ENCODE peak calls at places on chromosomes 1 and 21, in ten cellular contexts. One of them, this sample, is unnamed.
A peak's percentile ranks its signal among the peaks of the same experiment; 100 is the strongest.

GRCh38 chr1:117959364-117959763 is 29.8 kb downstream of the WDR3 start:
- DNase-seq in stomach: no peak
- DNase-seq in testis: no peak
- DNase-seq in AG04450: no peak
- DNase-seq in IMR-90: peak; percentile 45
- DNase-seq in brain microvascular endothelial cell: no peak
- DNase-seq in thoracic aorta: no peak
- DNase-seq in thyroid gland: no peak
- DNase-seq in upper lobe of right lung: no peak
- DNase-seq in CD4-positive, alpha-beta T cell: no peak
- DNase-seq in this sample: peak; percentile 57

GRCh38 chr1:237191403-237191802 is 149.4 kb downstream of the RYR2 start:
- DNase-seq in stomach: no peak
- DNase-seq in testis: no peak
- DNase-seq in AG04450: no peak
- DNase-seq in IMR-90: no peak
- DNase-seq in brain microvascular endothelial cell: no peak
- DNase-seq in thoracic aorta: no peak
- DNase-seq in thyroid gland: no peak
- DNase-seq in upper lobe of right lung: no peak
- DNase-seq in CD4-positive, alpha-beta T cell: no peak
- DNase-seq in this sample: no peak

GRCh38 chr1:61299468-61299867 is 217.1 kb downstream of the NFIA start:
- DNase-seq in stomach: no peak
- DNase-seq in testis: no peak
- DNase-seq in AG04450: no peak
- DNase-seq in IMR-90: no peak
- DNase-seq in brain microvascular endothelial cell: no peak
- DNase-seq in thoracic aorta: no peak
- DNase-seq in thyroid gland: no peak
- DNase-seq in upper lobe of right lung: no peak
- DNase-seq in CD4-positive, alpha-beta T cell: no peak
- DNase-seq in this sample: no peak

GRCh38 chr1:30377230-30378022 is 346.0 kb downstream of the MATN1 start:
- DNase-seq in stomach: no peak
- DNase-seq in testis: peak; percentile 3
- DNase-seq in AG04450: no peak
- DNase-seq in IMR-90: no peak
- DNase-seq in brain microvascular endothelial cell: no peak
- DNase-seq in thoracic aorta: no peak
- DNase-seq in thyroid gland: no peak
- DNase-seq in upper lobe of right lung: peak; percentile 49
- DNase-seq in CD4-positive, alpha-beta T cell: no peak
- DNase-seq in this sample: no peak

GRCh38 chr1:193626695-193627094 is 440.3 kb upstream of the B3GALT2 start:
- DNase-seq in stomach: no peak
- DNase-seq in testis: no peak
- DNase-seq in AG04450: no peak
- DNase-seq in IMR-90: no peak
- DNase-seq in brain microvascular endothelial cell: no peak
- DNase-seq in thoracic aorta: no peak
- DNase-seq in thyroid gland: no peak
- DNase-seq in upper lobe of right lung: no peak
- DNase-seq in CD4-positive, alpha-beta T cell: no peak
- DNase-seq in this sample: no peak

GRCh38 chr21:45332415-45332814 is 44.7 kb upstream of the POFUT2 start:
- DNase-seq in stomach: no peak
- DNase-seq in testis: no peak
- DNase-seq in AG04450: no peak
- DNase-seq in IMR-90: no peak
- DNase-seq in brain microvascular endothelial cell: no peak
- DNase-seq in thoracic aorta: no peak
- DNase-seq in thyroid gland: no peak
- DNase-seq in upper lobe of right lung: no peak
- DNase-seq in CD4-positive, alpha-beta T cell: no peak
- DNase-seq in this sample: no peak

GRCh38 chr1:57637155-57637554 is 213.3 kb upstream of the DAB1 start:
- DNase-seq in stomach: no peak
- DNase-seq in testis: no peak
- DNase-seq in AG04450: no peak
- DNase-seq in IMR-90: peak; percentile 40
- DNase-seq in brain microvascular endothelial cell: peak; percentile 33
- DNase-seq in thoracic aorta: no peak
- DNase-seq in thyroid gland: no peak
- DNase-seq in upper lobe of right lung: no peak
- DNase-seq in CD4-positive, alpha-beta T cell: no peak
- DNase-seq in this sample: peak; percentile 74

GRCh38 chr1:178564086-178564782 is 51.3 kb downstream of the TEX35 start:
- DNase-seq in stomach: no peak
- DNase-seq in testis: peak; percentile 20
- DNase-seq in AG04450: no peak
- DNase-seq in IMR-90: no peak
- DNase-seq in brain microvascular endothelial cell: no peak
- DNase-seq in thoracic aorta: no peak
- DNase-seq in thyroid gland: no peak
- DNase-seq in upper lobe of right lung: no peak
- DNase-seq in CD4-positive, alpha-beta T cell: no peak
- DNase-seq in this sample: no peak

GRCh38 chr21:25175938-25176337 is 431.3 kb downstream of the MRPL39 start:
- DNase-seq in stomach: no peak
- DNase-seq in testis: no peak
- DNase-seq in AG04450: no peak
- DNase-seq in IMR-90: no peak
- DNase-seq in brain microvascular endothelial cell: no peak
- DNase-seq in thoracic aorta: no peak
- DNase-seq in thyroid gland: no peak
- DNase-seq in upper lobe of right lung: no peak
- DNase-seq in CD4-positive, alpha-beta T cell: no peak
- DNase-seq in this sample: no peak

GRCh38 chr1:107195476-107195875 is 54.6 kb downstream of the NTNG1 start:
- DNase-seq in stomach: no peak
- DNase-seq in testis: no peak
- DNase-seq in AG04450: no peak
- DNase-seq in IMR-90: no peak
- DNase-seq in brain microvascular endothelial cell: no peak
- DNase-seq in thoracic aorta: no peak
- DNase-seq in thyroid gland: no peak
- DNase-seq in upper lobe of right lung: no peak
- DNase-seq in CD4-positive, alpha-beta T cell: no peak
- DNase-seq in this sample: no peak

GRCh38 chr1:26161408-26162219 is 2.7 kb downstream of the FAM110D start:
- DNase-seq in stomach: peak; percentile 55
- DNase-seq in testis: peak; percentile 69
- DNase-seq in AG04450: no peak
- DNase-seq in IMR-90: peak; percentile 31
- DNase-seq in brain microvascular endothelial cell: no peak
- DNase-seq in thoracic aorta: no peak
- DNase-seq in thyroid gland: peak; percentile 66
- DNase-seq in upper lobe of right lung: peak; percentile 85
- DNase-seq in CD4-positive, alpha-beta T cell: peak; percentile 31
- DNase-seq in this sample: peak; percentile 57

GRCh38 chr1:177872563-177872900 is 97.3 kb downstream of the SEC16B start:
- DNase-seq in stomach: no peak
- DNase-seq in testis: no peak
- DNase-seq in AG04450: no peak
- DNase-seq in IMR-90: no peak
- DNase-seq in brain microvascular endothelial cell: no peak
- DNase-seq in thoracic aorta: no peak
- DNase-seq in thyroid gland: no peak
- DNase-seq in upper lobe of right lung: no peak
- DNase-seq in CD4-positive, alpha-beta T cell: no peak
- DNase-seq in this sample: no peak

GRCh38 chr1:225737179-225737578 is 40.4 kb upstream of the SRP9 start:
- DNase-seq in stomach: no peak
- DNase-seq in testis: peak; percentile 36
- DNase-seq in AG04450: no peak
- DNase-seq in IMR-90: no peak
- DNase-seq in brain microvascular endothelial cell: no peak
- DNase-seq in thoracic aorta: no peak
- DNase-seq in thyroid gland: no peak
- DNase-seq in upper lobe of right lung: no peak
- DNase-seq in CD4-positive, alpha-beta T cell: no peak
- DNase-seq in this sample: no peak

GRCh38 chr1:109050228-109050995 is 8.5 kb upstream of the WDR47 start:
- DNase-seq in stomach: no peak
- DNase-seq in testis: no peak
- DNase-seq in AG04450: no peak
- DNase-seq in IMR-90: no peak
- DNase-seq in brain microvascular endothelial cell: no peak
- DNase-seq in thoracic aorta: no peak
- DNase-seq in thyroid gland: no peak
- DNase-seq in upper lobe of right lung: no peak
- DNase-seq in CD4-positive, alpha-beta T cell: no peak
- DNase-seq in this sample: no peak
- H3K27ac ChIP-seq in stomach: no peak overlapping the region
- H3K27ac ChIP-seq in testis: no peak overlapping the region
- H3K27ac ChIP-seq in AG04450: no peak overlapping the region
- H3K27ac ChIP-seq in IMR-90: no peak overlapping the region
- H3K27ac ChIP-seq in brain microvascular endothelial cell: no peak overlapping the region
- H3K27ac ChIP-seq in thoracic aorta: no peak overlapping the region
- H3K27ac ChIP-seq in thyroid gland: no peak overlapping the region
- H3K27ac ChIP-seq in upper lobe of right lung: no peak overlapping the region
- H3K27ac ChIP-seq in CD4-positive, alpha-beta T cell: no peak overlapping the region
- H3K27ac ChIP-seq in this sample: no peak overlapping the region

GRCh38 chr21:36190736-36191135 is 34.1 kb downstream of the DOP1B start:
- DNase-seq in stomach: no peak
- DNase-seq in testis: no peak
- DNase-seq in AG04450: no peak
- DNase-seq in IMR-90: no peak
- DNase-seq in brain microvascular endothelial cell: no peak
- DNase-seq in thoracic aorta: no peak
- DNase-seq in thyroid gland: no peak
- DNase-seq in upper lobe of right lung: no peak
- DNase-seq in CD4-positive, alpha-beta T cell: no peak
- DNase-seq in this sample: no peak

GRCh38 chr21:36185498-36185897 is 28.9 kb downstream of the DOP1B start:
- DNase-seq in stomach: no peak
- DNase-seq in testis: no peak
- DNase-seq in AG04450: no peak
- DNase-seq in IMR-90: no peak
- DNase-seq in brain microvascular endothelial cell: no peak
- DNase-seq in thoracic aorta: no peak
- DNase-seq in thyroid gland: no peak
- DNase-seq in upper lobe of right lung: no peak
- DNase-seq in CD4-positive, alpha-beta T cell: no peak
- DNase-seq in this sample: no peak

GRCh38 chr21:36188937-36189336 is 32.3 kb downstream of the DOP1B start:
- DNase-seq in stomach: no peak
- DNase-seq in testis: no peak
- DNase-seq in AG04450: no peak
- DNase-seq in IMR-90: no peak
- DNase-seq in brain microvascular endothelial cell: no peak
- DNase-seq in thoracic aorta: no peak
- DNase-seq in thyroid gland: no peak
- DNase-seq in upper lobe of right lung: no peak
- DNase-seq in CD4-positive, alpha-beta T cell: no peak
- DNase-seq in this sample: no peak

GRCh38 chr21:36186506-36187399 is 30.1 kb downstream of the DOP1B start:
- DNase-seq in stomach: no peak
- DNase-seq in testis: no peak
- DNase-seq in AG04450: no peak
- DNase-seq in IMR-90: no peak
- DNase-seq in brain microvascular endothelial cell: no peak
- DNase-seq in thoracic aorta: no peak
- DNase-seq in thyroid gland: peak; percentile 45
- DNase-seq in upper lobe of right lung: no peak
- DNase-seq in CD4-positive, alpha-beta T cell: no peak
- DNase-seq in this sample: no peak

DNA sequence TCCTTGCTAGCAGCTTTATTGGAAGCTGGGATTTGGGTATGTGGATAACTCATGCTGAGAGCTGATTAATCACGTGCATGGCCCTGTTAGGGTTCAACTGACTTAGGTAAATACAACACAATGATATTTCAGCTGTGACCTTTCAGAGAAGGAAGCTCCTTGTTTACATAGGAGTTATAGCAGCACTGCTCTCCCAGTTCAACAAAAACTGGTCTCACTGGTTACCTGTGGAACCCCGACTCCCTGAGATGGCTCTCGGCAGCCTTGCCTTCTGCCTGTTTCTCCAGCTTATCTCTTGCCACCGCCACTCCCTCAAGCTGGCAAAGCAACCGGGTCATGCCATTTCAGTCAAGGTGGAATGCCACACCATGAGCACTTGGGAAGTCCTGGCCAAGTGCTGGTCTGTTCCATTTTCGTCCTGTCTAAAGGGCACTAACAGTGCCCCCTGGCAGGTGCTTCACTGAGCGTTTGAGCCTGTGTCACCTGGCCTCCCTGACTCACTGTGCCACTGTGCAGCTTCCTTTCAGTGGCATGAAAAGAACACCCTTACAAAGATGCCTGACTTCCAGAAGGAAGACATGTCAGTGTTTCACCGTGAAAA is 31.6 kb downstream of the DOP1B start:
- DNase-seq in stomach: peak; percentile 90
- DNase-seq in testis: no peak
- DNase-seq in AG04450: no peak
- DNase-seq in IMR-90: no peak
- DNase-seq in brain microvascular endothelial cell: no peak
- DNase-seq in thoracic aorta: no peak
- DNase-seq in thyroid gland: peak; percentile 85
- DNase-seq in upper lobe of right lung: peak; percentile 68
- DNase-seq in CD4-positive, alpha-beta T cell: no peak
- DNase-seq in this sample: no peak
- TF ChIP-seq CTCF in stomach: no peak
- TF ChIP-seq CTCF in testis: no peak
- TF ChIP-seq CTCF in AG04450: no peak
- TF ChIP-seq CTCF in IMR-90: no peak
- TF ChIP-seq CTCF in brain microvascular endothelial cell: no peak
- TF ChIP-seq CTCF in thoracic aorta: no peak
- TF ChIP-seq CTCF in thyroid gland: no peak
- TF ChIP-seq CTCF in upper lobe of right lung: no peak
- TF ChIP-seq CTCF in CD4-positive, alpha-beta T cell: no peak
- TF ChIP-seq CTCF in this sample: no peak

GRCh38 chr1:22870201-22870871 is 102.3 kb downstream of the LACTBL1 start:
- DNase-seq in stomach: peak; percentile 34
- DNase-seq in testis: peak; percentile 20
- DNase-seq in AG04450: no peak
- DNase-seq in IMR-90: peak; percentile 38
- DNase-seq in brain microvascular endothelial cell: no peak
- DNase-seq in thoracic aorta: no peak
- DNase-seq in thyroid gland: peak; percentile 95
- DNase-seq in upper lobe of right lung: no peak
- DNase-seq in CD4-positive, alpha-beta T cell: no peak
- DNase-seq in this sample: peak; percentile 69
- H3K27me3 ChIP-seq in stomach: no peaks in the 10 kb centered on the region
- H3K27me3 ChIP-seq in testis: no peaks in the 10 kb centered on the region
- H3K27me3 ChIP-seq in AG04450: no peaks in the 10 kb centered on the region
- H3K27me3 ChIP-seq in IMR-90: no peaks in the 10 kb centered on the region
- H3K27me3 ChIP-seq in brain microvascular endothelial cell: no peaks in the 10 kb centered on the region
- H3K27me3 ChIP-seq in thoracic aorta: no peaks in the 10 kb centered on the region
- H3K27me3 ChIP-seq in thyroid gland: no peaks in the 10 kb centered on the region
- H3K27me3 ChIP-seq in upper lobe of right lung: no peaks in the 10 kb centered on the region
- H3K27me3 ChIP-seq in CD4-positive, alpha-beta T cell: no peaks in the 10 kb centered on the region
- H3K27me3 ChIP-seq in this sample: no peaks in the 10 kb centered on the region

DNA sequence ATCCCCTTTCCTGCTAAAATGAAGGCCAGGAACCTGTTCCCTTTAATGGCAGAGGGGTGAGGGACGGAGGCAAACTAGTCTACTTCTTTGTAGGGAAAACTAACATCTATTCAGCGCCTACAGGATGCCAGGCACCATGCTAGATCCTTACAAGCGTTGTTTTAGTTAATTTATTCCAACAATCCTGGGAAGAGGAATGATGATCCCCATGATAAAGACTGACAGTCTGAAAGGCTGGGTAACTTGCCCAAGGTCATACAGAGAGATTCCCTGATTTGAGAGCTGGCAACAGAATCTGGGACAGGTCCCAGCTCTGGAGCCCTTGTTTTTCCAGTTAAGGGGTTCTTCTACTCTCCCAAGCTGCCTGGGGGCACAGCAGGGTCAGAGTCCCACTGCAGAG is 662 bp upstream of the E2F2 start:
- DNase-seq in stomach: no peak
- DNase-seq in testis: no peak
- DNase-seq in AG04450: no peak
- DNase-seq in IMR-90: no peak
- DNase-seq in brain microvascular endothelial cell: no peak
- DNase-seq in thoracic aorta: no peak
- DNase-seq in thyroid gland: no peak
- DNase-seq in upper lobe of right lung: no peak
- DNase-seq in CD4-positive, alpha-beta T cell: no peak
- DNase-seq in this sample: no peak
- H3K27ac ChIP-seq in stomach: no peak overlapping the region
- H3K27ac ChIP-seq in testis: no peak overlapping the region
- H3K27ac ChIP-seq in AG04450: peak overlapping the region; percentile 21
- H3K27ac ChIP-seq in IMR-90: no peak overlapping the region
- H3K27ac ChIP-seq in brain microvascular endothelial cell: no peak overlapping the region
- H3K27ac ChIP-seq in thoracic aorta: no peak overlapping the region
- H3K27ac ChIP-seq in thyroid gland: no peak overlapping the region
- H3K27ac ChIP-seq in upper lobe of right lung: no peak overlapping the region
- H3K27ac ChIP-seq in CD4-positive, alpha-beta T cell: no peak overlapping the region
- H3K27ac ChIP-seq in this sample: no peak overlapping the region